ENCODE peak calls at places on chromosome 1, in seven cellular contexts. G is A549; S is iris pigment epithelial cell; N is Right ventricle myocardium inferior; A is memory B cell; F is stimulated activated effector memory CD8-positive, alpha-beta T cell treated with anti-CD3 and anti-CD28 coated beads, Interleukin-12 subunit alpha, Interleukin-12 subunit beta, amount 100 ng/mL, for 72 hours; T is CD8-positive, alpha-beta memory T cell. J is an unnamed sample.

GRCh38 chr1:3349161-3349967 is 105.1 kb upstream of the ARHGEF16 start:
- DNase-seq in S (no peak), F (no peak), N (peak; percentile 86), T (no peak), G (peak; percentile 16), A (no peak), J (no peak)

GRCh38 chr1:213953816-213954215 is 34.0 kb upstream of the PROX1 start:
- DNase-seq in G (no peak), F (no peak), A (no peak), T (no peak), S (no peak), N (no peak), J (no peak)

GRCh38 chr1:10795305-10796021 is 983 bp downstream of the CASZ1 start:
- DNase-seq in A (no peak), T (no peak), N (no peak), S (peak; percentile 21), F (no peak), G (no peak), J (no peak)

GRCh38 chr1:41767534-41767933 is 151.2 kb downstream of the HIVEP3 start:
- DNase-seq in T (no peak), N (no peak), S (no peak), F (no peak), G (no peak), A (no peak), J (no peak)

GRCh38 chr1:26239936-26240335 is 5.9 kb downstream of the CEP85 start:
- DNase-seq in F (no peak), N (no peak), T (no peak), A (no peak), S (peak; percentile 41), G (no peak), J (peak; percentile 6)

GRCh38 chr1:202671388-202671787 is 38.9 kb downstream of the SYT2 start:
- DNase-seq in S (peak; percentile 9), F (no peak), N (no peak), T (no peak), G (no peak), A (no peak), J (no peak)

GRCh38 chr1:7705048-7705907 is 65.8 kb upstream of the VAMP3 start:
- DNase-seq in G (no peak), S (no peak), N (peak; percentile 75), F (no peak), T (peak; percentile 62), A (peak; percentile 40), J (no peak)

GRCh38 chr1:230465701-230466100 is 39.6 kb upstream of the PGBD5 start:
- DNase-seq in S (no peak), T (no peak), G (no peak), N (no peak), A (no peak), F (no peak), J (no peak)

GRCh38 chr1:210731193-210731592 is 402.5 kb downstream of the HHAT start:
- DNase-seq in G (no peak), N (no peak), T (no peak), F (no peak), A (no peak), S (no peak), J (no peak)

GRCh38 chr1:91308544-91308943 is 96.1 kb downstream of the HFM1 start:
- DNase-seq in F (no peak), T (no peak), G (no peak), A (no peak), S (no peak), N (no peak), J (no peak)

GRCh38 chr1:111735858-111736544 is 3.2 kb downstream of the INKA2 start:
- DNase-seq in A (no peak), S (peak; percentile 20), F (no peak), G (no peak), N (no peak), T (no peak), J (peak; percentile 47)

GRCh38 chr1:104671684-104672353 is 922.1 kb downstream of the AMY1C start:
- DNase-seq in F (no peak), N (no peak), S (no peak), A (no peak), G (no peak), T (no peak), J (no peak)

GRCh38 chr1:8078176-8078671 is 52.1 kb upstream of the ERRFI1 start:
- DNase-seq in N (no peak), G (no peak), A (no peak), T (no peak), S (peak; percentile 90), F (no peak), J (peak; percentile 77)

GRCh38 chr1:188706742-188707141 is 1770.9 kb downstream of the BRINP3 start:
- DNase-seq in T (no peak), N (no peak), F (no peak), G (peak; percentile 52), A (no peak), S (peak; percentile 87), J (peak; percentile 89)

GRCh38 chr1:217135987-217136894 is 413.0 kb upstream of the ESRRG start:
- DNase-seq in F (no peak), N (no peak), G (no peak), S (no peak), A (no peak), T (no peak), J (no peak)

GRCh38 chr1:212255705-212256307 is 29.4 kb upstream of the PPP2R5A start:
- DNase-seq in F (no peak), T (no peak), S (peak; percentile 45), G (no peak), A (no peak), N (no peak), J (no peak)

GRCh38 chr1:147072371-147073061 is 99.8 kb downstream of the PRKAB2 start:
- DNase-seq in F (no peak), G (no peak), T (no peak), S (no peak), A (peak; percentile 55), N (no peak), J (no peak)

GRCh38 chr1:60848583-60849188 is 233.7 kb upstream of the NFIA start:
- DNase-seq in G (no peak), F (no peak), N (no peak), A (no peak), S (peak; percentile 40), T (no peak), J (peak; percentile 38)

GRCh38 chr1:44684525-44684924 is 10.0 kb downstream of the ARMH1 start:
- DNase-seq in G (no peak), N (no peak), F (no peak), A (no peak), S (no peak), T (no peak), J (no peak)

GRCh38 chr1:227343201-227343600 is 24.9 kb upstream of the CDC42BPA start:
- DNase-seq in F (no peak), S (peak; percentile 39), G (no peak), N (no peak), A (no peak), T (no peak), J (peak; percentile 11)

GRCh38 chr1:160830321-160831153 is 32.1 kb downstream of the CD244 start:
- DNase-seq in S (peak; percentile 56), T (peak; percentile 53), G (peak; percentile 47), F (peak; percentile 86), A (peak; percentile 74), N (peak; percentile 72), J (peak; percentile 18)

GRCh38 chr1:43622471-43622870 is 27.5 kb upstream of the KDM4A start:
- DNase-seq in T (no peak), N (no peak), S (no peak), F (no peak), G (no peak), A (no peak), J (peak; percentile 50)

GRCh38 chr1:84298336-84298687 is 3.2 kb upstream of the SAMD13 start:
- DNase-seq in T (no peak), F (peak; percentile 64), S (peak; percentile 38), G (peak; percentile 15), A (peak; percentile 47), N (peak; percentile 81), J (peak; percentile 16)

GRCh38 chr1:40703316-40703715 is 11.8 kb downstream of the NFYC start:
- DNase-seq in F (no peak), A (no peak), T (no peak), G (no peak), N (no peak), S (peak; percentile 89), J (peak; percentile 87)

GRCh38 chr1:161071886-161072371 is 2.2 kb upstream of the ARHGAP30 start:
- DNase-seq in S (peak; percentile 39), T (peak; percentile 24), F (peak; percentile 65), A (peak; percentile 32), G (peak; percentile 72), N (peak; percentile 89), J (no peak)

GRCh38 chr1:164440222-164440621 is 118.8 kb upstream of the PBX1 start:
- DNase-seq in G (peak; percentile 7), N (no peak), F (no peak), T (no peak), A (no peak), S (peak; percentile 12), J (no peak)

GRCh38 chr1:45913183-45913924 is 109.9 kb downstream of the MAST2 start:
- DNase-seq in T (no peak), G (no peak), S (peak; percentile 73), A (no peak), F (peak; percentile 52), N (no peak), J (peak; percentile 96)

GRCh38 chr1:212070720-212071302 is 35.3 kb downstream of the DTL start:
- DNase-seq in S (peak; percentile 72), G (peak; percentile 14), A (no peak), N (no peak), T (no peak), F (no peak), J (peak; percentile 70)

GRCh38 chr1:109878531-109878930 is 32.1 kb upstream of the CSF1 start:
- DNase-seq in F (no peak), S (no peak), A (no peak), T (no peak), G (no peak), N (no peak), J (no peak)

GRCh38 chr1:65284229-65284628 is 25.1 kb upstream of the DNAJC6 start:
- DNase-seq in F (no peak), T (no peak), G (no peak), A (no peak), N (no peak), S (no peak), J (no peak)

GRCh38 chr1:109240158-109241152 is 8.9 kb upstream of the CELSR2 start:
- DNase-seq in A (no peak), N (peak; percentile 83), S (peak; percentile 76), F (no peak), T (no peak), G (no peak), J (peak; percentile 71)

GRCh38 chr1:40979241-40980067 is at the start of gene CTPS1:
- DNase-seq in F (peak; percentile 97), N (peak; percentile 97), A (peak; percentile 93), G (peak; percentile 89), S (peak; percentile 90), T (peak; percentile 92), J (peak; percentile 91)

GRCh38 chr1:174785506-174785905 is 214.2 kb upstream of the CACYBP start:
- DNase-seq in T (no peak), F (no peak), A (no peak), S (no peak), G (no peak), N (no peak), J (no peak)

GRCh38 chr1:21665711-21666571 is 3.2 kb downstream of the RAP1GAP start:
- DNase-seq in A (no peak), S (no peak), G (no peak), T (no peak), F (no peak), N (no peak), J (peak; percentile 7)

GRCh38 chr1:210340751-210341328 is 12.1 kb downstream of the HHAT start:
- DNase-seq in S (no peak), A (no peak), G (no peak), T (no peak), N (no peak), F (no peak), J (no peak)

GRCh38 chr1:57544345-57544744 is 120.5 kb upstream of the DAB1 start:
- DNase-seq in T (no peak), A (no peak), S (no peak), F (no peak), G (no peak), N (no peak), J (no peak)

J was measured in IMR-90.